ENCODE peak calls at places on chromosomes 2 and 18, in four cellular contexts. O, K, H and M are unnamed samples. For H3K27me3, the result is how much of the 10 kb centered on the place peaks cover.

GRCh38 chr2:237597680-237598145 is 7.2 kb upstream of the RAB17 start:
- DNase-seq in O (no peak), K (no peak), H (no peak), M (no peak)

GRCh38 chr18:21303913-21304312 is 61.9 kb downstream of the GREB1L start:
- DNase-seq in O (no peak), K (no peak), H (no peak), M (no peak)

GRCh38 chr2:162711832-162712540 is 126.6 kb downstream of the KCNH7 start:
- DNase-seq in O (no peak), K (no peak), H (no peak), M (no peak)

GRCh38 chr2:218366621-218367414 is 10.2 kb downstream of the CATIP start:
- DNase-seq in O (no peak), K (peak), H (no peak), M (no peak)

GRCh38 chr18:60096428-60096827 is 196.6 kb downstream of the PMAIP1 start:
- DNase-seq in O (no peak), K (no peak), H (no peak), M (no peak)

GRCh38 chr2:9234680-9235387 is 28.2 kb downstream of the ASAP2 start:
- DNase-seq in O (no peak), K (no peak), H (no peak), M (peak)

GRCh38 chr2:208375452-208376068 is 31.0 kb upstream of the PTH2R start:
- DNase-seq in O (no peak), K (no peak), H (no peak), M (no peak)

GRCh38 chr2:222288590-222289279 is 10.1 kb downstream of the PAX3 start:
- DNase-seq in O (no peak), K (no peak), H (no peak), M (no peak)

GRCh38 chr2:40273623-40274236 is 178.2 kb downstream of the SLC8A1 start:
- DNase-seq in O (no peak), K (no peak), H (no peak), M (no peak)

GRCh38 chr2:202752071-202752470 is 117.3 kb downstream of the FAM117B start:
- DNase-seq in O (no peak), K (no peak), H (no peak), M (no peak)

GRCh38 chr2:611519-611918 is 65.7 kb downstream of the TMEM18 start:
- DNase-seq in O (no peak), K (no peak), H (no peak), M (no peak)

GRCh38 chr18:56973487-56973886 is 173.4 kb upstream of the BOD1L2 start:
- DNase-seq in O (no peak), K (no peak), H (no peak), M (no peak)

GRCh38 chr2:189960346-189960745 is 102.2 kb downstream of the MSTN start:
- DNase-seq in O (no peak), K (no peak), H (no peak), M (no peak)

GRCh38 chr2:147026664-147027278 is 818.1 kb upstream of the ACVR2A start:
- DNase-seq in O (no peak), K (no peak), H (no peak), M (no peak)

GRCh38 chr2:139721454-139721995 is 941.3 kb upstream of the NXPH2 start:
- DNase-seq in O (no peak), K (no peak), H (no peak), M (no peak)

GRCh38 chr2:134232868-134233732 is 20.8 kb upstream of the MGAT5 start:
- DNase-seq in O (no peak), K (no peak), H (peak), M (no peak)

GRCh38 chr2:12498703-12499102 is 218.0 kb upstream of the TRIB2 start:
- DNase-seq in O (no peak), K (no peak), H (no peak), M (no peak)

GRCh38 chr18:58674863-58675472 is 3.7 kb downstream of the MALT1 start:
- DNase-seq in O (no peak), K (no peak), H (no peak), M (no peak)

GRCh38 chr2:205527801-205528200 is 154.5 kb upstream of the NRP2 start:
- DNase-seq in O (no peak), K (no peak), H (no peak), M (no peak)

DNA sequence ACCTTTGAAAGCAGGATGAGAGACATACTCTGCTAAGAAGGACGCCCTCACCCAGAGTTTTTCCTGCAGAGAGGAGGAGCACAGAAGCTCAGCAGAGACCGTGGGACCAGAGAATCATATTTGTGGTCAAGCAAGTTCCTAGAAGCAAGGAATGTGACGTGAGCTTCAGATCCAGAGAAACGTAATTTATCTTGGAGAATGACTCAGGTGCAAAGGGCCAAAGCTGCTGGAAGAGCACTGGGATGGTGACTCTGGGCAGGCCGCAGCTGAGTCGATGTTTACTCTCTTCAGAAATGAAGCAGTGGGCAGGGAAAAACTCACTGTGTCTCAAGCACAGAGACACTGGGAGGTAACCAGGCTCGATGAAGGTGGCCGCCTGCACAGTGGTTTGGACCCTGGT is 50.1 kb upstream of the IGFBP2 start:
- DNase-seq in O (no peak), K (no peak), H (no peak), M (no peak)
- H3K27ac ChIP-seq in O (no peak), K (no peak), H (no peak), M (no peak)

GRCh38 chr2:94774851-94775250 is 96.4 kb upstream of the TEKT4 start:
- DNase-seq in O (no peak), K (no peak), H (no peak), M (no peak)

GRCh38 chr2:94767336-94767735 is 103.9 kb upstream of the TEKT4 start:
- DNase-seq in O (no peak), K (no peak), H (no peak), M (no peak)

DNA sequence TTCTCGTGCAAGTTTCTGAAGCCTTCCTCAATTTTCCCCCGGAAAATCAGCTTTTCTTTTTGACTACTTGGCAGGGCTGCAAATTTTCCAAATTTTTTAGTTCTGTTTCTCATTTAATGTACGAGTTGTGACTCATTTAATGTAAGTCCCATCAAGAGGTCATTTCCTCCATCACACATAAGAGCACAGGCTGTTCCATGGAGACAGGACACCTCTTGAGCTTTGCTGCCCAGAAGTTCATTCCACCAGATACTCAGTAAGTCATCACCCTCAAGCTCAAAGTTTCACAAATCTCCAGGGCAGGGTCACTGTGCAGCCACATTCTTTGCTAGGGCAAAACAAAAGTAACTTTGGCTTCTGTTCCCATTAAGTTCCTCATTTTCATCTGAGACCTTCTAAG is 101.5 kb upstream of the TEKT4 start:
- DNase-seq in O (no peak), K (no peak), H (no peak), M (no peak)
- H3K27me3 ChIP-seq in O (under half), K (under half), H (under half), M (under half)

DNA sequence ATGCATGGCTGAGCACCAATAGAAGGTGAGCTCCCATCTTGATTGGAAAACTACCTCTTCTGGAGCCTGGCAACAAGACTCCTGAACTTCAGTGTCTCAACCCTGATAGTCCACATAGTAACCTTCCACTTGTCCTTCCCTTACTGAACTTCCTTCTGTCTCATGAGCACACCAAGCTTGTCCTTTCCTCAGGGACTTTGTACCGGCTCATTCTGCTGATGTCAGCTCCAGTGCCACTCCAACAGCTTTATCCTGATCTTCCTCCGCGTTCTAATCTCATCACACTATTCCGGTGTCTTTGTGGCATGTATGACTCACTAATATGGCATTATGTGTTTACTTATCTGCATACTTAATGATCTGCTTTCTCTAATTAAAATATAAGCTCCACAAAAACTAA is 862.0 kb upstream of the ID2 start:
- DNase-seq in O (no peak), K (no peak), H (no peak), M (no peak)
- H3K27ac ChIP-seq in O (no peak), K (no peak), H (no peak), M (no peak)

DNA sequence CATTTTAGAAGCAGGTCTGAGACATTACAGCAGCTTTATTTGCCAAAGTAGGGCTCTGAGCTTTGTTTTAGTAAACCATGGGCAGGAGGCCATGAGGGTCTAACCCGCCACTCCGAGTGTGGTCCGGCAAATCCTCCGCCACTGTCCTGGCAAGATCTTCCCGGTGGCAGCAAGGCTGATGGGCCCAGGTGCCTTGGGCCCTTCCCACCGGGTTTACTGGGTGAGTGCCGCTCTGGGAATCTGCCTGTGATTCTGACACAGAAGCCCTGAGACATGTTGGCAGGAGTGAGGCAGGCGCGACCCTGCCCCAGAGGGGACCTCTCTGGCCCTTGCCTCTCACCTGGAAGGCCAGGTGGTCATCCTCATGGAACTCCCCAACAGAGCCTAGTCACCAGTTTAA is 29.9 kb downstream of the MTERF4 start:
- DNase-seq in O (no peak), K (no peak), H (no peak), M (no peak)
- H3K27me3 ChIP-seq in O (under half), K (under half), H (under half), M (under half)

DNA sequence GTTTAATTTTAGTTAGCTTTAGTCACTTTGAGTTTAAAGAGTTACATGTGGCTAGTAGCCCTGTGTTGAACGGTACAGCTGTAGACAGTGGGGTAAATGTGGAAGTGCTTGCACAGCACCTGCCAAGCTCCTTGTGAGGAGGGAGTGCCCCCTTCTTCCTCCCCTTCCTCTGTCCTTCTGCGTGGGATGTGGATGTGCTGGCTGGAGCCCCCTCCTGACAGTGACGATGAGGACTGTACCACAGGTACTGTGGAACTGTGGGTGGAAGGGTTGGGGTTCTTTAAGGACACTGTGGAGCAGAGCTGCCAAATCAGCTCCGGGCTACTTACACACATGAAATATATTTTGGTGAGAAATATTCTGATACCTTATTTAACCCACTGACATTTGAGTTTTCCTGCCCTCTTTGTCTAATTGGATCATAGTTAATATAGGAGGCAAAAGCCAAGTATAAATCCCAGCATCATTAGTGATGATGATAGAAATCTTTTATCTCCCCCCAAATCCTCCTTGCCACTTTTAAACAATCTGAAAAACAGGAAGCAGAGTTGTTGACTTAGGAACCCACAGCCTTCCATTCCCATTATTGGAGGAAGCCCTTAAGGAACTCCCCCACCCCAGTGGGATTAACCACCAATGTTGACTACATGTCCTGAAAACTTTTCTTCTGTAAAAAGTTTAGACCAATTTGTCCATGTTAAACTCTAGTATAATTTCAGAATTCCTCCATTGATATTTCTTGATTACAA is 181.3 kb downstream of the PTPRM start:
- DNase-seq in O (no peak), K (no peak), H (no peak), M (no peak)
- H3K27ac ChIP-seq in O (no peak), K (no peak), H (no peak), M (no peak)

GRCh38 chr2:176174850-176175728 is 13.4 kb upstream of the HOXD1 start:
- DNase-seq in O (no peak), K (no peak), H (no peak), M (peak)

GRCh38 chr2:176173679-176174381 is 14.6 kb upstream of the HOXD1 start:
- DNase-seq in O (no peak), K (no peak), H (no peak), M (no peak)

GRCh38 chr2:176172748-176173586 is 15.5 kb upstream of the HOXD1 start:
- DNase-seq in O (no peak), K (no peak), H (no peak), M (no peak)

GRCh38 chr2:176175729-176176074 is 12.8 kb upstream of the HOXD1 start:
- DNase-seq in O (no peak), K (no peak), H (no peak), M (no peak)

GRCh38 chr2:176174382-176174834 is 14.1 kb upstream of the HOXD1 start:
- DNase-seq in O (no peak), K (no peak), H (no peak), M (no peak)
- H3K27me3 ChIP-seq in O (half or more), K (half or more), H (half or more), M (half or more)

DNA sequence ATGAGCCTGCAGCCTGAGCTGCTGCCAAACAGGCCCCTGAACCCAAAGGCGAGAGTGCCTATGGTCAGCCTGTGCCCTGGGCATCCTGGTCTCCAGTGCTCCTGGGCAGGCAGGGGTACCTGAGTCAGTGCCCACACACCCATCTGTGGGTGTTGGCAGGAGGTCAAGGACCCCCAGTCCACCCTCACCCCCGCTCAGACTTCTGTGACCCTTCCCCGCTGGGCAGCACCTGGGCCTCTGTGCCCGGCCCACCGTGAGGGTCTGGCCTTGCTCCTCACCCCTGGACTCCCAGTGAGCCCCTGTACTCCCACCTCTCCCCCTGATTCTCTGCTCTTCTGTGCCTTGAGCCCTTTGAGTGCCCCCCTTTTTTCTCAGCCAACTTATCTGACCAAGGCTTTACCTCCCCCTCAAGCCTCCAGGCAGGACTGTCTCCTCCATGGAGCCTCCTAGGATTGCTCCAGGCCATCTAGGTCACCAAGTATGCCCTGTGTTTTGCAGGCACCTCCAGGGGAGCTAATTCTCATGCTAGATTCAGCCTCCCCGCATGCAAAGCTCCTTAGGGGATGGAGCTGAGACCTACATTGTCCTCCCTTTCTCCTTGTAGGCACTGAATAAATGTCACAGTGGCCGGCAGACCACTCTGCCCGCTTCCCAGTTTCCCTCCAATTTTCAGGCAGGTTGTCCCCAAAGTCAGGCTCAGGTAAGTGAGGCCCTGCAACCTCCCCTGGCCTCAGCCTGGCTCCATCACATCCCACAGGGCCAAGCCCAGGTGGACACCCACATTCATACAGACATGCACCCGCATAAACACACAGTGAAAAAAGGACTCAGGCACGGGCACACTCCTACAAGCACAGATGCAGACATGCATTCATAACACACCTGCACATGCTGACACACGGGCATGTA is 21.9 kb upstream of the PTMA start:
- DNase-seq in O (no peak), K (no peak), H (no peak), M (no peak)
- H3K27ac ChIP-seq in O (no peak), K (no peak), H (no peak), M (no peak)